ENCODE peak calls at places on chromosomes 16 and 17, in six cellular contexts. R, G, N, M, J and W are unnamed samples. For H3K4me1 and H3K27me3, the result is how much of the 10 kb centered on the place peaks cover.

GRCh38 chr17:49858796-49859195 is 10.9 kb upstream of the TAC4 start:
- DNase-seq in R (no peak), G (no peak), N (no peak), M (no peak), J (no peak), W (no peak)

GRCh38 chr17:49018116-49018612 is 21.0 kb downstream of the IGF2BP1 start:
- DNase-seq in R (no peak), G (no peak), N (no peak), M (no peak), J (no peak), W (no peak)

GRCh38 chr16:482468-483185 is 44.9 kb upstream of the CAPN15 start:
- DNase-seq in R (no peak), G (no peak), N (no peak), M (no peak), J (no peak), W (no peak)

GRCh38 chr17:34235389-34236028 is 19.6 kb upstream of the CCL2 start:
- DNase-seq in R (no peak), G (peak), N (peak), M (peak), J (peak), W (no peak)

GRCh38 chr17:4520881-4521600 is 22.4 kb downstream of the SPNS2 start:
- DNase-seq in R (no peak), G (peak), N (peak), M (no peak), J (no peak), W (peak)

GRCh38 chr17:45050680-45051059 is 762 bp downstream of the DCAKD start:
- DNase-seq in R (peak), G (no peak), N (no peak), M (peak), J (peak), W (no peak)

GRCh38 chr16:12661656-12662172 is 142.0 kb downstream of the CPPED1 start:
- DNase-seq in R (no peak), G (no peak), N (no peak), M (peak), J (peak), W (no peak)

GRCh38 chr16:30553396-30553899 is 4.7 kb downstream of the ZNF764 start:
- DNase-seq in R (no peak), G (no peak), N (no peak), M (no peak), J (no peak), W (no peak)

GRCh38 chr17:55157165-55157564 is 107.6 kb upstream of the HLF start:
- DNase-seq in R (no peak), G (no peak), N (peak), M (no peak), J (peak), W (no peak)

GRCh38 chr17:47682138-47682537 is 11.8 kb upstream of the TBKBP1 start:
- DNase-seq in R (no peak), G (no peak), N (no peak), M (no peak), J (no peak), W (no peak)

GRCh38 chr16:66902648-66903543 is 15.8 kb downstream of the CDH16 start:
- DNase-seq in R (no peak), G (no peak), N (no peak), M (no peak), J (no peak), W (no peak)

GRCh38 chr16:15592324-15592723 is 50.6 kb downstream of the MARF1 start:
- DNase-seq in R (peak), G (no peak), N (no peak), M (no peak), J (no peak), W (no peak)

GRCh38 chr16:24921229-24921628 is 75.5 kb downstream of the SLC5A11 start:
- DNase-seq in R (peak), G (no peak), N (no peak), M (no peak), J (no peak), W (no peak)

GRCh38 chr17:78946631-78947030 is 21.4 kb upstream of the TIMP2 start:
- DNase-seq in R (no peak), G (no peak), N (no peak), M (no peak), J (no peak), W (no peak)

GRCh38 chr17:78946131-78946530 is 20.9 kb upstream of the TIMP2 start:
- DNase-seq in R (no peak), G (no peak), N (no peak), M (no peak), J (no peak), W (no peak)

GRCh38 chr17:78944026-78944425 is 18.8 kb upstream of the TIMP2 start:
- DNase-seq in R (no peak), G (no peak), N (no peak), M (no peak), J (no peak), W (no peak)

GRCh38 chr17:78947235-78948153 is 22.3 kb upstream of the TIMP2 start:
- DNase-seq in R (no peak), G (peak), N (peak), M (peak), J (no peak), W (no peak)

DNA sequence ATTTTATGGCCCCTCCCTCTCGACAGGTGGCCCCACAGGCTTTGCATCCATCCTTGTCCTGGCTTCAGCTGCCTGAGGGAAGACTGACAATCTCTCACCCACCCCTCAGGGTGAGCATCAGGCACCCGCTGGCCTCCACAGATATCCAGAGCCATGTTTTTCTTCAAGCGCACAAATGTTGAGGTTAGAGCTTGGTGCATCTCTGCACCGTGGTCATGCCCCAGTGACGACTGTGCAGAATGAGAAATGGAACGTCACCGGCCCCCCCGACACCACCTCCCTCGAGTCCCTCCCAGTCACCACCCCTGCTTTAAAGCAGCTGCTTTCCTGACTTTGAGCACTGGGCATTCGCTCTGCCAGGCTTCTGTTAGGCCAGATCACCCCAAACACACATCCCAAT is 19.8 kb upstream of the TIMP2 start:
- DNase-seq in R (no peak), G (no peak), N (no peak), M (no peak), J (no peak), W (no peak)
- TF ChIP-seq CTCF in R (no peak), G (no peak), N (no peak), M (no peak), J (no peak), W (no peak)

GRCh38 chr17:16283705-16284104 is 66.7 kb downstream of the PIGL start:
- DNase-seq in R (no peak), G (no peak), N (no peak), M (no peak), J (peak), W (no peak)
- H3K4me1 ChIP-seq in R (under half), G (under half), N (under half), M (under half), J (under half), W (under half)

GRCh38 chr17:29012535-29012934 is 6.7 kb upstream of the SEZ6 start:
- DNase-seq in R (no peak), G (no peak), N (no peak), M (no peak), J (no peak), W (no peak)
- H3K27me3 ChIP-seq in R (under half), G (under half), N (under half), M (under half), J (under half), W (under half)

DNA sequence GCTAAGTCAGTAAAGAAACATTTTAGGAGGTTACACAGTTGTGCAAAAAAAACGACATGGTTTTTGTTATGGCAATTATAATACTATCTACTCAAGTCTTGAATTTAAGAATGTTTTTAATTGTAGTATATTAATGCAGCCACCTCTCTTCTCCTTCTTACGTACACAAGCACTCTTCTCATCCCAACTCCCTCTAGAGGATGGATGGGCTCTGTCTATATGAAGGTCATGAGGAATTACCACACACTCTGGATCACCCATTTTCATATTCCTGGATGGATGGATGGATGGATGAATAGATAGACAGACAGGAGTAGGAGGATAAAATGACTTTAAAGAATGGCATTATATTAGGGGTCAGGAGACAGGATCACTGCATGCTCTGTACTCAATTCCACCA is 120.0 kb downstream of the PHKB start:
- DNase-seq in R (no peak), G (no peak), N (no peak), M (no peak), J (no peak), W (no peak)
- TF ChIP-seq CTCF in R (no peak), G (no peak), N (no peak), M (no peak), J (no peak), W (no peak)

GRCh38 chr17:65171753-65172152 is 34.6 kb downstream of the RGS9 start:
- DNase-seq in R (no peak), G (no peak), N (no peak), M (no peak), J (no peak), W (no peak)
- H3K4me1 ChIP-seq in R (under half), G (under half), N (under half), M (under half), J (under half), W (under half)